ENCODE peak calls at places on chromosomes 6 and 20, in five cellular contexts. L is breast epithelium, A is stomach, Y is esophagus muscularis mucosa, C is GM23338. T is an unnamed sample.

GRCh38 chr6:168291450-168291849 is 28.1 kb downstream of the DACT2 start:
- DNase-seq in L (no peak), A (no peak), Y (no peak), C (no peak), T (no peak)

GRCh38 chr6:53294095-53294494 is 54.7 kb downstream of the ELOVL5 start:
- DNase-seq in L (no peak), A (no peak), Y (no peak), C (peak), T (no peak)

GRCh38 chr6:134706153-134706552 is 243.7 kb downstream of the ALDH8A1 start:
- DNase-seq in L (no peak), A (no peak), Y (no peak), C (peak), T (no peak)

GRCh38 chr20:38878798-38879197 is 47.4 kb upstream of the FAM83D start:
- DNase-seq in L (no peak), A (no peak), Y (no peak), C (peak), T (no peak)

GRCh38 chr6:85135376-85136094 is 314.3 kb upstream of the NT5E start:
- DNase-seq in L (no peak), A (no peak), Y (no peak), C (no peak), T (no peak)

GRCh38 chr20:38225900-38226263 is 34.7 kb downstream of the KIAA1755 start:
- DNase-seq in L (no peak), A (no peak), Y (no peak), C (no peak), T (no peak)

GRCh38 chr6:139230421-139230840 is 61.4 kb downstream of the TXLNB start:
- DNase-seq in L (no peak), A (no peak), Y (no peak), C (peak), T (no peak)

GRCh38 chr6:100269189-100269588 is 195.5 kb downstream of the SIM1 start:
- DNase-seq in L (no peak), A (no peak), Y (no peak), C (no peak), T (no peak)

GRCh38 chr20:409697-410559 is 1.8 kb downstream of the RBCK1 start:
- DNase-seq in L (no peak), A (no peak), Y (no peak), C (no peak), T (no peak)

GRCh38 chr6:2817778-2818443 is 23.8 kb downstream of the SERPINB1 start:
- DNase-seq in L (no peak), A (no peak), Y (no peak), C (no peak), T (no peak)

GRCh38 chr6:112307707-112308106 is 39.4 kb upstream of the RFPL4B start:
- DNase-seq in L (no peak), A (no peak), Y (no peak), C (no peak), T (peak)

GRCh38 chr20:843908-844307 is 10.4 kb downstream of the FAM110A start:
- DNase-seq in L (no peak), A (no peak), Y (no peak), C (no peak), T (no peak)

GRCh38 chr6:33794910-33795615 is 6.1 kb upstream of the LEMD2 start:
- DNase-seq in L (no peak), A (no peak), Y (no peak), C (peak), T (no peak)

GRCh38 chr20:11982958-11983470 is 65.3 kb downstream of the BTBD3 start:
- DNase-seq in L (no peak), A (no peak), Y (no peak), C (no peak), T (no peak)

GRCh38 chr6:22600059-22600458 is 30.7 kb downstream of the HDGFL1 start:
- DNase-seq in L (no peak), A (no peak), Y (no peak), C (no peak), T (no peak)

GRCh38 chr6:146598785-146599405 is at the start of gene ADGB:
- DNase-seq in L (no peak), A (peak), Y (no peak), C (peak), T (no peak)

GRCh38 chr6:26521485-26522391 is 16.4 kb upstream of the HMGN4 start:
- DNase-seq in L (peak), A (peak), Y (peak), C (peak), T (peak)
- TF ChIP-seq POLR2AphosphoS5 in L (peak), A (no peak), Y (peak), C (peak), T (no peak)

GRCh38 chr20:62845416-62845815 is 16.2 kb downstream of the TCFL5 start:
- DNase-seq in L (peak), A (no peak), Y (no peak), C (no peak), T (no peak)

GRCh38 chr20:62841705-62842212 is 19.9 kb downstream of the TCFL5 start:
- DNase-seq in L (no peak), A (no peak), Y (no peak), C (no peak), T (no peak)

GRCh38 chr20:62845818-62846527 is 15.6 kb downstream of the TCFL5 start:
- DNase-seq in L (peak), A (no peak), Y (no peak), C (no peak), T (no peak)

GRCh38 chr20:62844182-62844581 is 17.4 kb downstream of the TCFL5 start:
- DNase-seq in L (no peak), A (no peak), Y (no peak), C (no peak), T (no peak)

GRCh38 chr20:62843656-62844055 is 18.0 kb downstream of the TCFL5 start:
- DNase-seq in L (no peak), A (no peak), Y (no peak), C (no peak), T (no peak)
- TF ChIP-seq POLR2AphosphoS5 in L (no peak), A (no peak), Y (no peak), C (no peak), T (no peak)

GRCh38 chr6:43310137-43310536 is 1.5 kb upstream of the CRIP3 start:
- DNase-seq in L (no peak), A (no peak), Y (no peak), C (no peak), T (no peak)

GRCh38 chr6:43308990-43309477 is 408 bp upstream of the CRIP3 start:
- DNase-seq in L (no peak), A (no peak), Y (no peak), C (no peak), T (no peak)

GRCh38 chr6:43308101-43308989 is at the start of gene CRIP3:
- DNase-seq in L (no peak), A (peak), Y (no peak), C (peak), T (no peak)

GRCh38 chr6:43306086-43306485 is 2.5 kb downstream of the CRIP3 start:
- DNase-seq in L (no peak), A (no peak), Y (no peak), C (no peak), T (no peak)

GRCh38 chr6:43307451-43308100 is 1.1 kb downstream of the CRIP3 start:
- DNase-seq in L (no peak), A (no peak), Y (no peak), C (no peak), T (no peak)
- TF ChIP-seq POLR2AphosphoS5 in L (no peak), A (no peak), Y (no peak), C (no peak), T (no peak)

GRCh38 chr20:50645253-50646068 is 45.9 kb downstream of the RIPOR3 start:
- DNase-seq in L (no peak), A (peak), Y (peak), C (peak), T (no peak)
- TF ChIP-seq POLR2AphosphoS5 in L (peak), A (peak), Y (peak), C (no peak), T (no peak)

GRCh38 chr20:50379991-50380696 is 130.0 kb upstream of the PTPN1 start:
- DNase-seq in L (no peak), A (no peak), Y (no peak), C (no peak), T (no peak)

GRCh38 chr20:50379049-50379990 is 130.9 kb upstream of the PTPN1 start:
- DNase-seq in L (peak), A (peak), Y (peak), C (no peak), T (no peak)

GRCh38 chr20:50381053-50381732 is 129.0 kb upstream of the PTPN1 start:
- DNase-seq in L (no peak), A (no peak), Y (no peak), C (no peak), T (no peak)

GRCh38 chr20:50381771-50382593 is 128.2 kb upstream of the PTPN1 start:
- DNase-seq in L (no peak), A (no peak), Y (no peak), C (no peak), T (no peak)

DNA sequence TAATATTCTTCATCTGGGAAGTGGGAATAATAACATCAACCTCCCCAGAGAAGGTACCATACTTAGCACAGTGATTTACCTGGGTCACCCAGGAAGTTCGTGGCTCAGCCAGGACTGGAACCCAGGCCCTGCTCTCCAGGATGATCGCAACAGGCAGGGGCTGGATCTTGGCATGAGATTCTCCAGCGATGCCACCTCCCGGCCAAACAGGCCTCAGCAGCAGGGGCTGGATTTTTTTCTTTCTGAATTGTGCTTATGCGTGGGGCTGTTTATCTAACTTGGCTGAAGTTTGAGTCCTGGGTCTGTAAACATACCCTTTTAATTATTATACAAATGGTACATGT is 129.5 kb upstream of the PTPN1 start:
- DNase-seq in L (no peak), A (peak), Y (no peak), C (peak), T (no peak)
- TF ChIP-seq POLR2AphosphoS5 in L (no peak), A (no peak), Y (peak), C (no peak), T (no peak)

T was measured in GM12891.